ENCODE peak calls at places on chromosomes 1 and 21, in four cellular contexts. A is sigmoid colon, D is GM13977, P is uterus. B is an unnamed sample.

GRCh38 chr1:85361106-85361505 is 84.7 kb upstream of the BCL10 start:
- DNase-seq in A (no peak), D (no peak), P (peak; percentile 15), B (no peak)

GRCh38 chr1:4416189-4416588 is 238.2 kb upstream of the AJAP1 start:
- DNase-seq in A (no peak), D (no peak), P (no peak), B (no peak)

GRCh38 chr1:225410036-225410435 is 17.8 kb downstream of the LBR start:
- DNase-seq in A (no peak), D (no peak), P (no peak), B (no peak)

GRCh38 chr1:211135342-211135950 is 1.5 kb upstream of the KCNH1 start:
- DNase-seq in A (no peak), D (peak; percentile 52), P (no peak), B (no peak)

GRCh38 chr1:10909697-10910489 is 102.6 kb upstream of the TARDBP start:
- DNase-seq in A (no peak), D (peak; percentile 83), P (peak; percentile 22), B (no peak)

GRCh38 chr21:15050588-15051377 is 14.0 kb downstream of the NRIP1 start:
- DNase-seq in A (no peak), D (no peak), P (no peak), B (no peak)

GRCh38 chr1:44661786-44662682 is 12.2 kb downstream of the TMEM53 start:
- DNase-seq in A (no peak), D (no peak), P (no peak), B (no peak)

GRCh38 chr1:184025242-184025675 is 12.3 kb downstream of the COLGALT2 start:
- DNase-seq in A (peak; percentile 81), D (no peak), P (peak; percentile 34), B (no peak)

GRCh38 chr1:185239861-185240260 is 77.2 kb downstream of the IVNS1ABP start:
- DNase-seq in A (no peak), D (no peak), P (no peak), B (no peak)

GRCh38 chr1:12047120-12047876 is 15.8 kb upstream of the TNFRSF8 start:
- DNase-seq in A (no peak), D (peak; percentile 77), P (no peak), B (no peak)

GRCh38 chr21:44723177-44724131 is 12.1 kb upstream of the TSPEAR start:
- DNase-seq in A (no peak), D (no peak), P (no peak), B (no peak)

GRCh38 chr21:27590271-27590670 is 623.4 kb upstream of the ADAMTS5 start:
- DNase-seq in A (no peak), D (no peak), P (peak; percentile 27), B (no peak)

GRCh38 chr1:229685149-229685548 is 59.1 kb downstream of the URB2 start:
- DNase-seq in A (no peak), D (no peak), P (no peak), B (no peak)

GRCh38 chr21:35674895-35675470 is 385.3 kb downstream of the SETD4 start:
- DNase-seq in A (no peak), D (no peak), P (no peak), B (no peak)

GRCh38 chr1:7940745-7941436 is at the start of gene TNFRSF9:
- DNase-seq in A (no peak), D (peak; percentile 83), P (no peak), B (no peak)

GRCh38 chr1:71413441-71414170 is 332.8 kb upstream of the ZRANB2 start:
- DNase-seq in A (no peak), D (no peak), P (no peak), B (no peak)

GRCh38 chr1:31013187-31013864 is 52.2 kb downstream of the PUM1 start:
- DNase-seq in A (no peak), D (peak; percentile 37), P (no peak), B (no peak)

GRCh38 chr1:2449636-2450454 is 26.2 kb upstream of the PLCH2 start:
- DNase-seq in A (no peak), D (peak; percentile 62), P (no peak), B (no peak)

DNA sequence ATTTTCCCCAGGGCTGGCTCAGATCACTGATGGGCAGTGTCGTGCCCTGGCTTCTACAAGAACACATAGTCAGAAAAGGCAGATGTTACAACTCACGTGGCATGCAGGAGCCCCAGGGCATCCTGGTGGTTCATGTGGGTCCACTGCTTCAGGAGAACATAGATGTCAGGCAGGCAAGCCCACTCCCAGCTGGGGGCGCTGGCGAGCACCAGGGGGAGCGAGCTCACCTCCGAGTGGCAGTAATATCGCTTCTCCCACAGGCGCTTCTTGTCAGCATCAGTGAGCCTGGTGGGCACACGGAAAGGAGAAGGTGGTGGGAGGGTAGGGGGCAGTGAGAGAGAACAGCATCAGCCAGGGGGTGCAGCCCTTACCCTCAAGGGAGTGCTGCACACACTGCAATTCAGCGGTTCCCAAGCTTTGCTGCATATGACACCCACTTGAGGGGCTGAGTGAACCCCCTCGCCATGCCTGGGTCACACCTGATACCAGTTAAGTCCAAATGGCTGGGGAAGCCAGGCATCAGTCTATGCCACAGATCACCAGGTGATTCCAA is 34.3 kb upstream of the PPP1R15B start:
- DNase-seq in A (no peak), D (peak; percentile 44), P (no peak), B (no peak)
- TF ChIP-seq CTCF in A (no peak), D (peak; percentile 57), P (no peak), B (peak; percentile 30)

GRCh38 chr1:221887758-221888157 is 145.9 kb upstream of the DUSP10 start:
- DNase-seq in A (no peak), D (no peak), P (no peak), B (no peak)

GRCh38 chr1:221888801-221889200 is 146.9 kb upstream of the DUSP10 start:
- DNase-seq in A (no peak), D (no peak), P (no peak), B (no peak)

GRCh38 chr1:221888218-221888617 is 146.3 kb upstream of the DUSP10 start:
- DNase-seq in A (no peak), D (no peak), P (no peak), B (no peak)

GRCh38 chr1:221886311-221887090 is 144.6 kb upstream of the DUSP10 start:
- DNase-seq in A (no peak), D (no peak), P (no peak), B (no peak)

DNA sequence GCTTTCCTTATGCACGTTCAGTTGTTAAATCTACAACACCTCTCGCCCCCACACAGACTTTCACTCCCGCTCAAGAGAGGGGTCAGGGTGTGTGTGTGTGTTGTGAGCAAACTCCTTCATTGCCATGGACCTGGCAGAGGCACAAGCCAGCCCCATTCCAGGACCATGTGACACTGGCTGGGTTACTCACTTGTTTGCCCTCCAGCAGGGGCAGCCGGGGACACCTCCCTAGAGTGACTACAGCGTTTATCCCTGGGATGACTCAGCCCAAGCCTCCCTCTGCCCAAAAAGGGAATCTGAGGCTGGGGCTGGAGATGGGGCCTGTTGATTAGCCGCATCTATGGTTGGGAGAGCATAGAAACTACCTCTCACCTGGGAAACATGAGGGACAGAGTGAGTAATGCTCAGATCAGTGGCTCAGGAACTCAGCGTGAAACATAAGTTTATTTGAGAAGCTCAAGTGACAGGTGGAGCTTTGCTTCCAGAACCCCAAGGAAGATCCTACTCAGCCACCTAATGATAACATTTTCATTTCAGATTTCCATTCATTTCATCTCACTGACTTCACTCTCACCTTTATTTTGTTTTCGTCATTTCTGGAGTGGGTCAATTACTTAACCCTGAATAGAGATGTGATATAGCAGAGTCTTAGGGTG is 145.3 kb upstream of the DUSP10 start:
- DNase-seq in A (peak; percentile 82), D (no peak), P (peak; percentile 20), B (no peak)
- TF ChIP-seq CTCF in A (no peak), D (no peak), P (no peak), B (no peak)

GRCh38 chr1:208045410-208046252 is 134.7 kb upstream of the CD34 start:
- DNase-seq in A (no peak), D (no peak), P (no peak), B (no peak)
- TF ChIP-seq CTCF in A (no peak), D (no peak), P (no peak), B (no peak)

GRCh38 chr1:14790967-14791366 is 192.5 kb downstream of the KAZN start:
- DNase-seq in A (no peak), D (no peak), P (no peak), B (no peak)

GRCh38 chr1:14786104-14786675 is 187.7 kb downstream of the KAZN start:
- DNase-seq in A (no peak), D (no peak), P (no peak), B (no peak)

GRCh38 chr1:14788065-14788464 is 189.6 kb downstream of the KAZN start:
- DNase-seq in A (no peak), D (no peak), P (no peak), B (no peak)

GRCh38 chr1:14784790-14785773 is 186.6 kb downstream of the KAZN start:
- DNase-seq in A (no peak), D (no peak), P (no peak), B (no peak)

DNA sequence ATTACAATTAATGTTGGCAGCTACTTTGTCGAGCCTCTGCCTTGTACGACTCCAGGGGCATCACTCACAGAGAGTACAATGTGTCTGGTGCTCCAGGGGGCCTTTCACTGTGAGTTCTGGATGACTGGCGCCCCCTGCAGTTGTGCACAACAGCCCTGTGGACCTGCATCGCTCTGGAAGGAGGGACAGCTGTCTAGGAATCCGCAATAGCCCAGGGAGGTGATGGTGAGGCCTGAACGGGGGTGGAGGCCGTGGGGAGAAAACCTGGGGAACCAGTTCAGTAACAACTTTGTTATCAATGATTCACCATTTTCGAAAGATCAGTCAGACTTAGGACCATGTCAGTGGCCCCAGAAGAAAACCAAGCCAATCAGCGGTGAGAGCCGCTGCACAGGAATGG is 189.1 kb downstream of the KAZN start:
- DNase-seq in A (no peak), D (no peak), P (no peak), B (no peak)
- TF ChIP-seq CTCF in A (no peak), D (peak; percentile 0), P (no peak), B (no peak)

GRCh38 chr1:175169305-175170018 is 23.1 kb downstream of the KIAA0040 start:
- DNase-seq in A (no peak), D (no peak), P (no peak), B (no peak)
- TF ChIP-seq CTCF in A (no peak), D (no peak), P (no peak), B (no peak)

B was measured in mesothelial cell of epicardium.